ENCODE peak calls at places on chromosomes 7 and 10, in four cellular contexts. One of them, this sample, is unnamed.

GRCh38 chr10:69914373-69915268 is 112.9 kb downstream of the COL13A1 start:
- DNase-seq in K562: peak
- DNase-seq in IMR-90: peak
- DNase-seq in A549: peak
- DNase-seq in this sample: no peak

GRCh38 chr7:144834516-144835165 is 1.2 kb downstream of the TPK1 start:
- DNase-seq in K562: peak
- DNase-seq in IMR-90: no peak
- DNase-seq in A549: peak
- DNase-seq in this sample: peak

GRCh38 chr7:73521636-73522080 is 435 bp downstream of the BAZ1B start:
- DNase-seq in K562: peak
- DNase-seq in IMR-90: peak
- DNase-seq in A549: no peak
- DNase-seq in this sample: no peak

GRCh38 chr10:14623931-14624330 is 150.8 kb downstream of the FAM107B start:
- DNase-seq in K562: no peak
- DNase-seq in IMR-90: no peak
- DNase-seq in A549: no peak
- DNase-seq in this sample: no peak

GRCh38 chr10:23343591-23344225 is 889 bp downstream of the C10orf67 start:
- DNase-seq in K562: no peak
- DNase-seq in IMR-90: peak
- DNase-seq in A549: peak
- DNase-seq in this sample: no peak

GRCh38 chr7:40531946-40532345 is 397.1 kb downstream of the SUGCT start:
- DNase-seq in K562: no peak
- DNase-seq in IMR-90: no peak
- DNase-seq in A549: no peak
- DNase-seq in this sample: no peak

GRCh38 chr10:60666221-60666620 is 112.1 kb upstream of the CDK1 start:
- DNase-seq in K562: no peak
- DNase-seq in IMR-90: no peak
- DNase-seq in A549: no peak
- DNase-seq in this sample: no peak

GRCh38 chr10:114697061-114697598 is 39.1 kb upstream of the ABLIM1 start:
- DNase-seq in K562: no peak
- DNase-seq in IMR-90: peak
- DNase-seq in A549: no peak
- DNase-seq in this sample: no peak

GRCh38 chr7:150379590-150380379 is 655 bp downstream of the ZNF775 start:
- DNase-seq in K562: peak
- DNase-seq in IMR-90: no peak
- DNase-seq in A549: peak
- DNase-seq in this sample: no peak

GRCh38 chr7:96952974-96953391 is 52.4 kb upstream of the DLX6 start:
- DNase-seq in K562: no peak
- DNase-seq in IMR-90: peak
- DNase-seq in A549: no peak
- DNase-seq in this sample: no peak

GRCh38 chr7:105198223-105198622 is 184.2 kb downstream of the KMT2E start:
- DNase-seq in K562: no peak
- DNase-seq in IMR-90: peak
- DNase-seq in A549: peak
- DNase-seq in this sample: no peak

GRCh38 chr10:16809074-16809718 is 8.0 kb downstream of the RSU1 start:
- DNase-seq in K562: peak
- DNase-seq in IMR-90: peak
- DNase-seq in A549: peak
- DNase-seq in this sample: no peak

GRCh38 chr10:26311383-26311940 is 94.9 kb downstream of the GAD2 start:
- DNase-seq in K562: no peak
- DNase-seq in IMR-90: no peak
- DNase-seq in A549: peak
- DNase-seq in this sample: no peak

GRCh38 chr7:55878701-55879100 is 8.6 kb upstream of the ZNF713 start:
- DNase-seq in K562: no peak
- DNase-seq in IMR-90: no peak
- DNase-seq in A549: no peak
- DNase-seq in this sample: no peak

GRCh38 chr10:4070171-4070570 is 285.2 kb upstream of the KLF6 start:
- DNase-seq in K562: no peak
- DNase-seq in IMR-90: no peak
- DNase-seq in A549: no peak
- DNase-seq in this sample: no peak

GRCh38 chr10:110042181-110042580 is 34.4 kb downstream of the ADD3 start:
- DNase-seq in K562: no peak
- DNase-seq in IMR-90: peak
- DNase-seq in A549: peak
- DNase-seq in this sample: no peak

GRCh38 chr10:18563003-18563726 is 88.2 kb downstream of the NSUN6 start:
- DNase-seq in K562: no peak
- DNase-seq in IMR-90: no peak
- DNase-seq in A549: no peak
- DNase-seq in this sample: no peak

GRCh38 chr7:24896031-24896433 is 83.9 kb downstream of the OSBPL3 start:
- DNase-seq in K562: no peak
- DNase-seq in IMR-90: no peak
- DNase-seq in A549: no peak
- DNase-seq in this sample: peak

GRCh38 chr10:126387931-126388911 is at the start of gene ADAM12:
- DNase-seq in K562: no peak
- DNase-seq in IMR-90: peak
- DNase-seq in A549: peak
- DNase-seq in this sample: no peak

GRCh38 chr10:3631709-3632330 is 153.2 kb downstream of the KLF6 start:
- DNase-seq in K562: no peak
- DNase-seq in IMR-90: peak
- DNase-seq in A549: no peak
- DNase-seq in this sample: no peak

GRCh38 chr7:99459087-99459486 is 6.9 kb downstream of the ATP5MF start:
- DNase-seq in K562: peak
- DNase-seq in IMR-90: no peak
- DNase-seq in A549: peak
- DNase-seq in this sample: no peak

GRCh38 chr10:126063353-126063791 is 167.0 kb downstream of the FANK1 start:
- DNase-seq in K562: no peak
- DNase-seq in IMR-90: peak
- DNase-seq in A549: peak
- DNase-seq in this sample: no peak

GRCh38 chr10:7365029-7365750 is 45.6 kb downstream of the SFMBT2 start:
- DNase-seq in K562: no peak
- DNase-seq in IMR-90: no peak
- DNase-seq in A549: no peak
- DNase-seq in this sample: no peak

GRCh38 chr10:110364531-110364937 is 59.8 kb upstream of the SMNDC1 start:
- DNase-seq in K562: no peak
- DNase-seq in IMR-90: no peak
- DNase-seq in A549: no peak
- DNase-seq in this sample: no peak

GRCh38 chr7:148260605-148261004 is 330.0 kb upstream of the C7orf33 start:
- DNase-seq in K562: no peak
- DNase-seq in IMR-90: no peak
- DNase-seq in A549: no peak
- DNase-seq in this sample: no peak

GRCh38 chr7:148261996-148262688 is 328.4 kb upstream of the C7orf33 start:
- DNase-seq in K562: no peak
- DNase-seq in IMR-90: no peak
- DNase-seq in A549: no peak
- DNase-seq in this sample: no peak

GRCh38 chr7:148261523-148261922 is 329.0 kb upstream of the C7orf33 start:
- DNase-seq in K562: no peak
- DNase-seq in IMR-90: no peak
- DNase-seq in A549: no peak
- DNase-seq in this sample: no peak

GRCh38 chr7:148264933-148265557 is 325.5 kb upstream of the C7orf33 start:
- DNase-seq in K562: peak
- DNase-seq in IMR-90: peak
- DNase-seq in A549: peak
- DNase-seq in this sample: no peak

DNA sequence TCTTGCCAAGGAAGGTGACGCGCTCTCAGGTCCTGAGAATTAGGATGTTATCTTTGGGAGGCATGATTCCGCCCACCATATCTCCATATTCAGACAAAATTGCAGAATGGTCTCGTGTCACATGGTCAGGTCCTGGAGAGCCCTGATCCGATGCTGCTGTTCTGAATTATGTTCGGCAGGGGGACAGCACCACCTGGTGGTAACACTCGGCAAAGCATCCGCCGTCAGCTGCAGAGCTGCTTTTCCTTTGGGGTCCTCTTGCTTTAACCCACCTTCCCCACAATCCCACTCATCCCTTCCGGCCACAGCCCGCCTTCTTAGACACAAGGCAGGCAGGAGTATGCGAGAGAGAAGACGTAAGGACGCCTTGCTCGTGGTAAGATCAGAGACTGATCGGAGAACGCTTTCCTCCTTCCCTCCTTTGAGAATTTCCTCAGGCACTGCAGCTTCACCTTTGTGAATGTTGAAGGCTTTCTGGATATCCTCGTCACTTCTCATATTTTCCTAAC is 327.8 kb upstream of the C7orf33 start:
- DNase-seq in K562: peak
- DNase-seq in IMR-90: peak
- DNase-seq in A549: peak
- DNase-seq in this sample: no peak
- TF ChIP-seq ELK1 in K562: no peak
- TF ChIP-seq ELK1 in IMR-90: no peak
- TF ChIP-seq ELK1 in A549: no peak
- TF ChIP-seq ELK1 in this sample: no peak

GRCh38 chr10:104925232-104925851 is 284.3 kb downstream of the SORCS3 start:
- DNase-seq in K562: peak
- DNase-seq in IMR-90: no peak
- DNase-seq in A549: peak
- DNase-seq in this sample: no peak

GRCh38 chr10:104920476-104920875 is 279.4 kb downstream of the SORCS3 start:
- DNase-seq in K562: no peak
- DNase-seq in IMR-90: no peak
- DNase-seq in A549: no peak
- DNase-seq in this sample: no peak

GRCh38 chr10:104924101-104924795 is 283.2 kb downstream of the SORCS3 start:
- DNase-seq in K562: no peak
- DNase-seq in IMR-90: no peak
- DNase-seq in A549: no peak
- DNase-seq in this sample: no peak

GRCh38 chr10:104922810-104923209 is 281.7 kb downstream of the SORCS3 start:
- DNase-seq in K562: no peak
- DNase-seq in IMR-90: no peak
- DNase-seq in A549: no peak
- DNase-seq in this sample: peak

DNA sequence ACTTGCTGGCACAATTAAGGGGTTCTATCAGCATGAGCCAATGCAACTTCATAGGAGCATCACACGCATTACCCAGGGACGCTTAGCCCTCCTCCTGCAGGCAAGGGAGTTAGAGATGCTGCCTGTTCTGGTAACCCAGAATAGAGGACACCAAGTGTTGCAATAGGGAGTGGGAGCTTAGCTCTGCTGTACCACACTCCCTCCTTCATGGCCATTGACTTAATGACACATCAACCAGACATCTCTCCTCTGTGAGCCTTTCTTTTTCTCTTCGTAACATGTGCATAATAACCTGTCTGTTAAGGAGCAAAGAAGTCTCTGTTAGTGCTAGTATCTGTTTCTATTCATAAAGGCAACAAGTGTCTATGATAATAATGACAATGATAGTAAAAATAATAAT is 282.4 kb downstream of the SORCS3 start:
- DNase-seq in K562: no peak
- DNase-seq in IMR-90: no peak
- DNase-seq in A549: no peak
- DNase-seq in this sample: no peak
- TF ChIP-seq ELK1 in K562: no peak
- TF ChIP-seq ELK1 in IMR-90: no peak
- TF ChIP-seq ELK1 in A549: no peak
- TF ChIP-seq ELK1 in this sample: no peak

GRCh38 chr7:141597966-141598365 is 46.8 kb downstream of the AGK start:
- DNase-seq in K562: no peak
- DNase-seq in IMR-90: no peak
- DNase-seq in A549: no peak
- DNase-seq in this sample: no peak
- TF ChIP-seq ELK1 in K562: no peak
- TF ChIP-seq ELK1 in IMR-90: no peak
- TF ChIP-seq ELK1 in A549: no peak
- TF ChIP-seq ELK1 in this sample: no peak

DNA sequence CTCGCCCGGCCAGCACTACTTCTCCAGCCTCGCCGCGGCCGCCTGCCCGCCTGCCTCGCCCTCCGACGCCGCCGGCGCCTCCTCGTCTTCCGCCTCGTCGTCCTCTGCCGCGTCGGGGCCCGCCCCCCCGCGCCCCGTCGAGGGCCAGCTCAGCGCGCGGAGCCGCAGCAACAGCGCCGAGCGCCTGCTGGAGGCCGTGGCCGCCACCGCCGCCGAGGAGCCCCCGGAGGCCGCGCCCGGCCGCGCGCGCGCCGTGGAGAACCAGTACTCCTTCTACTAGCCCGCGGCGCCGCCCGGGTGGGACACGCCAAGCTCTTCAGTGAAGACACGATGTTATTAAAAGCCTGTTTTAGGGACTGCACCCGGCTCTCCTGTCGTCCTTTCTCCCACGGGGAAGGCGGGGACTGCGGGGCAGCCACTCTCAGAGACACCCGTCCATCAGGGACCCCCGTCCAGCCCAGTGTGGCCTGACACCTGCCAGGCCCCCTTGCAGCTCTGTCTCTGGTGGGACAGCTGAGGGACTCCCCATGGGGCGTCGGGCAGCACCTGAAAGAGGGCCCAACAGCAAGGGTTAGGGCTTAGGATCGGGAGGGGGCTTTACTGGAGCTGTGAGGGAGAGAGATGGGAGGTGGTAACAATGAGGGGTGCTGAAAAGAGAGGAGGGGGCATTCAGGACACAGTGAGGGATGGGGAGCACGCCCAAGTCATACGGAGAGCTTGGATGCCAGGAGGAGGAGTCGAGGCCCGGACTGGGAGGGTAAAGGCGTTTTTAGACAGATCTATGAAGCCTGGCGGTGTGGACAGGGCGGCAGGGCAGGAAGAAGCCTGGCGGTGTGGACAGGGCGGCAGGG is 34.7 kb downstream of the SPDYE6 start:
- DNase-seq in K562: peak
- DNase-seq in IMR-90: no peak
- DNase-seq in A549: no peak
- DNase-seq in this sample: no peak
- TF ChIP-seq ELK1 in K562: no peak
- TF ChIP-seq ELK1 in IMR-90: no peak
- TF ChIP-seq ELK1 in A549: no peak
- TF ChIP-seq ELK1 in this sample: no peak

GRCh38 chr7:12152196-12152918 is 58.7 kb upstream of the TMEM106B start:
- DNase-seq in K562: no peak
- DNase-seq in IMR-90: no peak
- DNase-seq in A549: no peak
- DNase-seq in this sample: no peak
- TF ChIP-seq ELK1 in K562: no peak
- TF ChIP-seq ELK1 in IMR-90: no peak
- TF ChIP-seq ELK1 in A549: no peak
- TF ChIP-seq ELK1 in this sample: no peak